ENCODE peak calls at places on chromosomes 13 and 19, in five cellular contexts. P, J, I, L and V are unnamed samples.
A peak's percentile ranks its signal among the peaks of the same experiment; 100 is the strongest.

GRCh38 chr19:3576696-3577443 is 4.1 kb downstream of the HMG20B start:
- DNase-seq in P (peak; percentile 78), J (no peak), I (no peak), L (peak; percentile 93), V (peak; percentile 67)

GRCh38 chr13:38914070-38914469 is 76.6 kb downstream of the STOML3 start:
- DNase-seq in P (no peak), J (no peak), I (no peak), L (no peak), V (no peak)

GRCh38 chr19:36115453-36116343 is at the start of gene TBCB:
- DNase-seq in P (peak; percentile 90), J (no peak), I (peak; percentile 25), L (no peak), V (peak; percentile 94)

GRCh38 chr13:90302113-90302512 is 1045.4 kb upstream of the MIR17HG start:
- DNase-seq in P (no peak), J (no peak), I (no peak), L (no peak), V (no peak)

GRCh38 chr13:112803422-112803821 is 113.6 kb downstream of the ATP11A start:
- DNase-seq in P (no peak), J (peak; percentile 70), I (no peak), L (no peak), V (no peak)

GRCh38 chr19:46217476-46217875 is 12.1 kb upstream of the IGFL1 start:
- DNase-seq in P (no peak), J (no peak), I (no peak), L (no peak), V (no peak)

GRCh38 chr13:94028234-94029145 is 451.0 kb downstream of the DCT start:
- DNase-seq in P (no peak), J (no peak), I (peak; percentile 9), L (no peak), V (no peak)

GRCh38 chr19:48837081-48837524 is 812 bp upstream of the HSD17B14 start:
- DNase-seq in P (peak; percentile 95), J (peak; percentile 67), I (no peak), L (peak; percentile 94), V (no peak)

GRCh38 chr19:16600824-16601223 is 27.2 kb downstream of the MED26 start:
- DNase-seq in P (no peak), J (no peak), I (no peak), L (no peak), V (no peak)

GRCh38 chr13:27483421-27483820 is 33.1 kb upstream of the MTIF3 start:
- DNase-seq in P (no peak), J (no peak), I (no peak), L (no peak), V (no peak)

GRCh38 chr13:27482996-27483395 is 32.6 kb upstream of the MTIF3 start:
- DNase-seq in P (no peak), J (peak; percentile 55), I (no peak), L (no peak), V (no peak)

GRCh38 chr13:27476943-27477681 is 26.7 kb upstream of the MTIF3 start:
- DNase-seq in P (no peak), J (no peak), I (peak; percentile 76), L (no peak), V (no peak)

GRCh38 chr13:27481766-27482165 is 31.4 kb upstream of the MTIF3 start:
- DNase-seq in P (peak; percentile 65), J (no peak), I (peak; percentile 37), L (peak; percentile 95), V (peak; percentile 57)
- TF ChIP-seq YY1 in P (no peak), J (no peak), I (no peak), L (peak; percentile 46), V (no peak)

GRCh38 chr19:13441810-13442512 is 64.3 kb downstream of the CACNA1A start:
- DNase-seq in P (no peak), J (no peak), I (peak; percentile 35), L (peak; percentile 85), V (peak; percentile 64)
- TF ChIP-seq GABPA in P (no peak), J (no peak), I (no peak), L (peak; percentile 64), V (no peak)

GRCh38 chr13:100537486-100537885 is 51.1 kb downstream of the GGACT start:
- DNase-seq in P (no peak), J (no peak), I (no peak), L (no peak), V (no peak)
- TF ChIP-seq YY1 in P (no peak), J (no peak), I (no peak), L (no peak), V (no peak)

DNA sequence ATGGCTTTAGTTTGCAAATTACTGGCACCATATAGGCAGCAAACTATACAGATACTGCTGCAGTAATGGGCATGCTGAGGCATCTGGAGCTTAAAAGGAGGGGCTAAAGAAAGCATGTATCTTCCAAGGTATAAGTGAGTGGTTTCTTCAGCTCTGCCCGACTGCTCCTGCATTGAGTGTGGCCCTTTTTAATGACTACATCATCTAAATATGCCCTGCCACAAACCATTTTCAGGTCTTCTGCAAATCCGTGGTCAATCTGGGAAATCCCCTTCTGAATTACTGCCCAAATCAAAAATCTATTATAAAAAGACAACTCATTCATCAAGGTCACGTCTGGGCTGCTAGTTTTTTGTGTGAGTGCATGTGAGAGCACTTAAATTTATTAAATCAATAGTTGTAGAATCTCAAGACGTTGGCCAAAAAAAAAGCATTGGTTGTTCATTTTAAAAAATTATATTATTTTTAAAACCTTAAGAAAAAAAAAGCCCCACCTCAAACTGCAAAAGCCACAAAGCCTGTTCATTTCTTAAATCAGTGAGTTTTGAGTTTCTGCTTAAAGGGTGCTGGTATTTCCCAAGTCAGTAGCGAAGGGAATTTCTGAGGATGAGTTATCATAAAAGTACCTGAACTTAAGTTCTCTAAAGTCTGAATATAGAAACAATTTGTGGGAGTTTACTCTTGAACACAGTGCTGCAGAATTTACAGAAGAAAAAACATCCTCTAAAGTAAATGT is 16.3 kb downstream of the LCP1 start:
- DNase-seq in P (no peak), J (peak; percentile 84), I (no peak), L (no peak), V (no peak)
- TF ChIP-seq GABPA in P (no peak), J (no peak), I (no peak), L (no peak), V (no peak)

DNA sequence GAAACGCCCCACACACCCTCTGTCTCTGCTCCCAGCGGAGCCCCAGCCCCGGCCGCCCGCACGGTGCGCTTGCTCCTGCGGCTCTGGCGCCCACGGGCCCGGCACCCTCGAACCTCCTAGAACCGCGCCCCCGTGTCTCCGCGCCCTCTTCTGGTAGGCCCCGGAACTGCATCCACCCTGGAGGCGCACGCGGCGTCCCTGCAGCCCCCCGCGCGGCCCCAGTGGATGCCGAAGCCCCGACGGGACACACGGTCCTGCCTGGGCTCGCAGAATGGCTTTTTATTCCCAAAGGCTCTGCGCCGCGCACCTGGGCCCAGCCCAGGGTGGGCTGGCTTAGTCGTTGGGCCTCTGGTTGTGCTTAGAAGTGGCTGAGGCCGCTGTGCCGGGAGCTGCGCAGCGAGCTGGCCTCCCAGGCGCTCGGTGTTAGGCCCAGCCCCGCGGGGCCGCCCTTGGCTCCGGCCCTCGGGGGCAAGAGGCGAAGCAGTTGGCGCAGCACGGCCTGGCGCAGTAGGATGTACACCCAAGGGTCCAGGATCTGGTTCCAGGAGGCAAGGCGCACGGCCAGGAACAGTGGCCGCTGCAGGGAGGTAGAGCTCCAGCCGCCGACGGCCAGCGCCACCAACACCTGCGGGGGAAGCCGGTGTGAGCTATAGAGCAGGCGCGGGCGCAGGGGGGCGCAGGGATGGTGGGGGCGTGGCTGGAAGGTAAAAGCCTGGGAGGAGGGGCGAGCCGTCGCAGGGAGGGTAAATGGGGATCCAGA is 2.8 kb downstream of the PTGER1 start:
- DNase-seq in P (peak; percentile 96), J (no peak), I (no peak), L (peak; percentile 98), V (peak; percentile 88)
- TF ChIP-seq YY1 in P (no peak), J (peak; percentile 60), I (peak; percentile 27), L (no peak), V (peak; percentile 10)